ENCODE peak calls at places on chromosomes 2 and 18, in nine cellular contexts. One of them, this sample, is unnamed.

GRCh38 chr2:96772903-96773675 is 12.4 kb downstream of the CNNM4 start:
- DNase-seq in mucosa of descending colon: peak
- DNase-seq in transverse colon: no peak
- DNase-seq in fibroblast of lung: no peak
- DNase-seq in OCI-LY7: no peak
- DNase-seq in cardiac fibroblast: no peak
- DNase-seq in kidney: no peak
- DNase-seq in fibroblast of the aortic adventitia: no peak
- DNase-seq in DND-41: no peak
- DNase-seq in this sample: no peak

GRCh38 chr18:7070466-7070865 is 47.1 kb downstream of the LAMA1 start:
- DNase-seq in mucosa of descending colon: no peak
- DNase-seq in transverse colon: no peak
- DNase-seq in fibroblast of lung: no peak
- DNase-seq in OCI-LY7: no peak
- DNase-seq in cardiac fibroblast: no peak
- DNase-seq in kidney: no peak
- DNase-seq in fibroblast of the aortic adventitia: no peak
- DNase-seq in DND-41: no peak
- DNase-seq in this sample: no peak

GRCh38 chr2:167292430-167293171 is 404.3 kb downstream of the XIRP2 start:
- DNase-seq in mucosa of descending colon: peak
- DNase-seq in transverse colon: peak
- DNase-seq in fibroblast of lung: peak
- DNase-seq in OCI-LY7: no peak
- DNase-seq in cardiac fibroblast: peak
- DNase-seq in kidney: peak
- DNase-seq in fibroblast of the aortic adventitia: peak
- DNase-seq in DND-41: no peak
- DNase-seq in this sample: peak

GRCh38 chr18:2850816-2851215 is 4.0 kb downstream of the EMILIN2 start:
- DNase-seq in mucosa of descending colon: no peak
- DNase-seq in transverse colon: no peak
- DNase-seq in fibroblast of lung: no peak
- DNase-seq in OCI-LY7: no peak
- DNase-seq in cardiac fibroblast: no peak
- DNase-seq in kidney: no peak
- DNase-seq in fibroblast of the aortic adventitia: no peak
- DNase-seq in DND-41: no peak
- DNase-seq in this sample: no peak

GRCh38 chr18:68568364-68568763 is 146.5 kb downstream of the TMX3 start:
- DNase-seq in mucosa of descending colon: no peak
- DNase-seq in transverse colon: no peak
- DNase-seq in fibroblast of lung: no peak
- DNase-seq in OCI-LY7: no peak
- DNase-seq in cardiac fibroblast: no peak
- DNase-seq in kidney: no peak
- DNase-seq in fibroblast of the aortic adventitia: no peak
- DNase-seq in DND-41: no peak
- DNase-seq in this sample: no peak

GRCh38 chr2:20590704-20591515 is 60.0 kb downstream of the HS1BP3 start:
- DNase-seq in mucosa of descending colon: no peak
- DNase-seq in transverse colon: peak
- DNase-seq in fibroblast of lung: no peak
- DNase-seq in OCI-LY7: no peak
- DNase-seq in cardiac fibroblast: no peak
- DNase-seq in kidney: peak
- DNase-seq in fibroblast of the aortic adventitia: no peak
- DNase-seq in DND-41: no peak
- DNase-seq in this sample: no peak

GRCh38 chr2:45432406-45432805 is 178.7 kb downstream of the SRBD1 start:
- DNase-seq in mucosa of descending colon: no peak
- DNase-seq in transverse colon: no peak
- DNase-seq in fibroblast of lung: no peak
- DNase-seq in OCI-LY7: no peak
- DNase-seq in cardiac fibroblast: peak
- DNase-seq in kidney: no peak
- DNase-seq in fibroblast of the aortic adventitia: peak
- DNase-seq in DND-41: no peak
- DNase-seq in this sample: no peak

GRCh38 chr2:11984556-11985158 is 238.2 kb downstream of the LPIN1 start:
- DNase-seq in mucosa of descending colon: no peak
- DNase-seq in transverse colon: no peak
- DNase-seq in fibroblast of lung: no peak
- DNase-seq in OCI-LY7: no peak
- DNase-seq in cardiac fibroblast: no peak
- DNase-seq in kidney: no peak
- DNase-seq in fibroblast of the aortic adventitia: no peak
- DNase-seq in DND-41: peak
- DNase-seq in this sample: no peak

GRCh38 chr2:112691761-112692370 is 29.0 kb upstream of the NT5DC4 start:
- DNase-seq in mucosa of descending colon: no peak
- DNase-seq in transverse colon: no peak
- DNase-seq in fibroblast of lung: peak
- DNase-seq in OCI-LY7: no peak
- DNase-seq in cardiac fibroblast: peak
- DNase-seq in kidney: no peak
- DNase-seq in fibroblast of the aortic adventitia: peak
- DNase-seq in DND-41: no peak
- DNase-seq in this sample: no peak

GRCh38 chr2:166404831-166405568 is 29.3 kb upstream of the SCN9A start:
- DNase-seq in mucosa of descending colon: no peak
- DNase-seq in transverse colon: no peak
- DNase-seq in fibroblast of lung: peak
- DNase-seq in OCI-LY7: no peak
- DNase-seq in cardiac fibroblast: no peak
- DNase-seq in kidney: no peak
- DNase-seq in fibroblast of the aortic adventitia: no peak
- DNase-seq in DND-41: no peak
- DNase-seq in this sample: no peak

GRCh38 chr2:144674071-144674470 is 154.2 kb upstream of the ZEB2 start:
- DNase-seq in mucosa of descending colon: no peak
- DNase-seq in transverse colon: no peak
- DNase-seq in fibroblast of lung: no peak
- DNase-seq in OCI-LY7: no peak
- DNase-seq in cardiac fibroblast: no peak
- DNase-seq in kidney: no peak
- DNase-seq in fibroblast of the aortic adventitia: no peak
- DNase-seq in DND-41: no peak
- DNase-seq in this sample: no peak

GRCh38 chr2:156466739-156467405 is 30.7 kb downstream of the GPD2 start:
- DNase-seq in mucosa of descending colon: peak
- DNase-seq in transverse colon: peak
- DNase-seq in fibroblast of lung: peak
- DNase-seq in OCI-LY7: no peak
- DNase-seq in cardiac fibroblast: peak
- DNase-seq in kidney: no peak
- DNase-seq in fibroblast of the aortic adventitia: peak
- DNase-seq in DND-41: no peak
- DNase-seq in this sample: peak

GRCh38 chr2:156465573-156465972 is 29.4 kb downstream of the GPD2 start:
- DNase-seq in mucosa of descending colon: no peak
- DNase-seq in transverse colon: no peak
- DNase-seq in fibroblast of lung: peak
- DNase-seq in OCI-LY7: no peak
- DNase-seq in cardiac fibroblast: no peak
- DNase-seq in kidney: no peak
- DNase-seq in fibroblast of the aortic adventitia: peak
- DNase-seq in DND-41: no peak
- DNase-seq in this sample: no peak

GRCh38 chr2:156459720-156460119 is 23.5 kb downstream of the GPD2 start:
- DNase-seq in mucosa of descending colon: no peak
- DNase-seq in transverse colon: no peak
- DNase-seq in fibroblast of lung: no peak
- DNase-seq in OCI-LY7: no peak
- DNase-seq in cardiac fibroblast: no peak
- DNase-seq in kidney: no peak
- DNase-seq in fibroblast of the aortic adventitia: no peak
- DNase-seq in DND-41: no peak
- DNase-seq in this sample: no peak

GRCh38 chr2:156458229-156458584 is 22.0 kb downstream of the GPD2 start:
- DNase-seq in mucosa of descending colon: no peak
- DNase-seq in transverse colon: no peak
- DNase-seq in fibroblast of lung: no peak
- DNase-seq in OCI-LY7: no peak
- DNase-seq in cardiac fibroblast: no peak
- DNase-seq in kidney: no peak
- DNase-seq in fibroblast of the aortic adventitia: peak
- DNase-seq in DND-41: no peak
- DNase-seq in this sample: no peak

DNA sequence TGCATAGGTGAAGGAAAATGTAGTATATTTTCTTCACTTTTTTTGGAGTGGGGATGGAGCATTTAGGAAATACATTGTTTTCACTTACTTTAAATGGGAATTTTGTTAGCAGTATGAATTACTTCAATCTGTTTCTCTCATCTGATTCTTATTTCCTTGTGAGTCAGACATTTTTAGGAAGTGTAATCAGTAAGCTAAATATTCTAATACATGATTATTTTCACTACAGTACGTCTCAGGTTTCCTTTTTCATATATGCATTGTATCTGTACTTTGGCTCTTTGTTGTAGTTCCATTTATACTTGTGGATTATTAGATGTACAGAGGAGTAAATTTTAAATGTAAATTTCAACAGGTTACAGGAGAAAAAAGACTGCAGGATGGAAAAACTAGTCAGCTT is 27.9 kb downstream of the GPD2 start:
- DNase-seq in mucosa of descending colon: no peak
- DNase-seq in transverse colon: no peak
- DNase-seq in fibroblast of lung: peak
- DNase-seq in OCI-LY7: no peak
- DNase-seq in cardiac fibroblast: no peak
- DNase-seq in kidney: no peak
- DNase-seq in fibroblast of the aortic adventitia: peak
- DNase-seq in DND-41: no peak
- DNase-seq in this sample: no peak
- H3K4me3 ChIP-seq in mucosa of descending colon: no peak
- H3K4me3 ChIP-seq in transverse colon: no peak
- H3K4me3 ChIP-seq in fibroblast of lung: no peak
- H3K4me3 ChIP-seq in OCI-LY7: no peak
- H3K4me3 ChIP-seq in cardiac fibroblast: no peak
- H3K4me3 ChIP-seq in kidney: no peak
- H3K4me3 ChIP-seq in fibroblast of the aortic adventitia: no peak
- H3K4me3 ChIP-seq in DND-41: no peak
- H3K4me3 ChIP-seq in this sample: no peak

GRCh38 chr2:31070339-31070738 is 67.9 kb downstream of the GALNT14 start:
- DNase-seq in mucosa of descending colon: no peak
- DNase-seq in transverse colon: no peak
- DNase-seq in fibroblast of lung: no peak
- DNase-seq in OCI-LY7: no peak
- DNase-seq in cardiac fibroblast: no peak
- DNase-seq in kidney: peak
- DNase-seq in fibroblast of the aortic adventitia: peak
- DNase-seq in DND-41: no peak
- DNase-seq in this sample: no peak
- TF ChIP-seq CTCF in mucosa of descending colon: no peak
- TF ChIP-seq CTCF in transverse colon: no peak
- TF ChIP-seq CTCF in fibroblast of lung: no peak
- TF ChIP-seq CTCF in OCI-LY7: no peak
- TF ChIP-seq CTCF in cardiac fibroblast: no peak
- TF ChIP-seq CTCF in kidney: no peak
- TF ChIP-seq CTCF in fibroblast of the aortic adventitia: no peak
- TF ChIP-seq CTCF in DND-41: no peak
- TF ChIP-seq CTCF in this sample: no peak

DNA sequence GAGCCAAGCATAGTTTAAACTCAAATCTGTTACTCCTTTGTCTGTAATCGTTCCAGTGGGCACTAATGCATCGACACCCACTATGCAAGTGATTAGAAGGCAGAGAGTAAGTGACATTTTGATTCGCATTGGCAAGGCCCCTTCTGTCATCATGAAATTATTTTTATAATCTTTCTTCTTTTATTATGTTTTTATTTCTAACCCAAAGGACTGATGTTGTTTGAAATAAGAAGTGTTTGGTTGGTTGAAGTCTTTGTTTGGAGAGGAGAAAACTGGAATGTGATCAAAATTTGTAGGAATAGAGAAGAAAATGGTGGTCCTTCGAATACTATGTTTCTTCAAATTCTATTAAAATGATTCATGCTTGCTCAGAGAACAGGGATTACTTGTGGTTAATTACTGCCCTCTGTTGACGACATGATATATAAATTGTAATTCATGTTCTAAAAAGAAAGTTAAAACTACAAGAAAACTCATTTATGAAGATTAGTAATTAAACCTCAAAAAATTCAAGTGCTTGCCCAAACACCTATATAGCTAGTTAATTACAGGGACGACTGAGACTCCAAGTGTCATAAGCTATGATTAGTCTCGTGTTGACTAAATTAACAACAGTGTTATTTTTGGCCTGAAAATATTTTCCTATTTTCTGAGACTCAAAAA is 26.4 kb upstream of the TFPI start:
- DNase-seq in mucosa of descending colon: no peak
- DNase-seq in transverse colon: no peak
- DNase-seq in fibroblast of lung: peak
- DNase-seq in OCI-LY7: peak
- DNase-seq in cardiac fibroblast: peak
- DNase-seq in kidney: no peak
- DNase-seq in fibroblast of the aortic adventitia: peak
- DNase-seq in DND-41: no peak
- DNase-seq in this sample: no peak
- H3K4me3 ChIP-seq in mucosa of descending colon: no peak
- H3K4me3 ChIP-seq in transverse colon: no peak
- H3K4me3 ChIP-seq in fibroblast of lung: peak
- H3K4me3 ChIP-seq in OCI-LY7: no peak
- H3K4me3 ChIP-seq in cardiac fibroblast: no peak
- H3K4me3 ChIP-seq in kidney: peak
- H3K4me3 ChIP-seq in fibroblast of the aortic adventitia: peak
- H3K4me3 ChIP-seq in DND-41: no peak
- H3K4me3 ChIP-seq in this sample: no peak

GRCh38 chr2:164992818-164993217 is 37.5 kb upstream of the SLC38A11 start:
- DNase-seq in mucosa of descending colon: peak
- DNase-seq in transverse colon: peak
- DNase-seq in fibroblast of lung: peak
- DNase-seq in OCI-LY7: peak
- DNase-seq in cardiac fibroblast: peak
- DNase-seq in kidney: no peak
- DNase-seq in fibroblast of the aortic adventitia: peak
- DNase-seq in DND-41: peak
- DNase-seq in this sample: peak
- TF ChIP-seq CTCF in mucosa of descending colon: peak
- TF ChIP-seq CTCF in transverse colon: peak
- TF ChIP-seq CTCF in fibroblast of lung: peak
- TF ChIP-seq CTCF in OCI-LY7: peak
- TF ChIP-seq CTCF in cardiac fibroblast: peak
- TF ChIP-seq CTCF in kidney: peak
- TF ChIP-seq CTCF in fibroblast of the aortic adventitia: peak
- TF ChIP-seq CTCF in DND-41: peak
- TF ChIP-seq CTCF in this sample: no peak

GRCh38 chr2:241843321-241844065 is 15.2 kb downstream of the PDCD1 start:
- DNase-seq in mucosa of descending colon: no peak
- DNase-seq in transverse colon: no peak
- DNase-seq in fibroblast of lung: no peak
- DNase-seq in OCI-LY7: no peak
- DNase-seq in cardiac fibroblast: no peak
- DNase-seq in kidney: peak
- DNase-seq in fibroblast of the aortic adventitia: no peak
- DNase-seq in DND-41: no peak
- DNase-seq in this sample: no peak
- H3K4me3 ChIP-seq in mucosa of descending colon: no peak
- H3K4me3 ChIP-seq in transverse colon: peak
- H3K4me3 ChIP-seq in fibroblast of lung: no peak
- H3K4me3 ChIP-seq in OCI-LY7: no peak
- H3K4me3 ChIP-seq in cardiac fibroblast: no peak
- H3K4me3 ChIP-seq in kidney: peak
- H3K4me3 ChIP-seq in fibroblast of the aortic adventitia: no peak
- H3K4me3 ChIP-seq in DND-41: no peak
- H3K4me3 ChIP-seq in this sample: peak